ENCODE peak calls at places on chromosomes 5 and 9, in six cellular contexts. V, W, Q, P, C and J are unnamed samples.
A peak's percentile ranks its signal among the peaks of the same experiment; 100 is the strongest.

GRCh38 chr5:143372187-143372829 is 31.2 kb downstream of the NR3C1 start:
- DNase-seq in V (no peak), W (no peak), Q (peak; percentile 37), P (no peak), C (no peak), J (peak; percentile 57)

GRCh38 chr5:119275146-119275872 is 80.5 kb upstream of the TNFAIP8 start:
- DNase-seq in V (no peak), W (no peak), Q (no peak), P (peak; percentile 61), C (no peak), J (peak; percentile 52)

GRCh38 chr5:7039058-7039457 is 325.8 kb downstream of the TENT4A start:
- DNase-seq in V (no peak), W (no peak), Q (no peak), P (no peak), C (no peak), J (no peak)

GRCh38 chr5:36491860-36492259 is 114.5 kb upstream of the SLC1A3 start:
- DNase-seq in V (no peak), W (no peak), Q (no peak), P (no peak), C (no peak), J (peak; percentile 19)

GRCh38 chr9:21813575-21814473 is 11.4 kb downstream of the MTAP start:
- DNase-seq in V (peak; percentile 64), W (peak; percentile 85), Q (peak; percentile 93), P (peak; percentile 90), C (no peak), J (peak; percentile 88)

GRCh38 chr5:66285343-66285942 is 141.3 kb downstream of the SREK1 start:
- DNase-seq in V (no peak), W (no peak), Q (no peak), P (no peak), C (no peak), J (no peak)

GRCh38 chr5:3092664-3093063 is 341.2 kb upstream of the IRX2 start:
- DNase-seq in V (no peak), W (no peak), Q (no peak), P (no peak), C (no peak), J (no peak)

GRCh38 chr9:32360983-32361673 is 23.3 kb upstream of the ACO1 start:
- DNase-seq in V (no peak), W (no peak), Q (no peak), P (no peak), C (no peak), J (no peak)

GRCh38 chr5:122101636-122102285 is 23.7 kb upstream of the LOX start:
- DNase-seq in V (no peak), W (peak; percentile 48), Q (peak; percentile 87), P (peak; percentile 80), C (no peak), J (peak; percentile 78)

GRCh38 chr9:125106285-125106893 is 36.9 kb downstream of the SCAI start:
- DNase-seq in V (no peak), W (no peak), Q (peak; percentile 81), P (peak; percentile 60), C (no peak), J (peak; percentile 41)

GRCh38 chr5:151157426-151158286 is at the start of gene ANXA6:
- DNase-seq in V (no peak), W (no peak), Q (peak; percentile 78), P (peak; percentile 82), C (peak; percentile 84), J (peak; percentile 70)

GRCh38 chr9:134525070-134525815 is 116.4 kb upstream of the COL5A1 start:
- DNase-seq in V (no peak), W (no peak), Q (no peak), P (no peak), C (peak; percentile 11), J (no peak)

GRCh38 chr9:35834260-35835215 is 5.5 kb downstream of the TMEM8B start:
- DNase-seq in V (no peak), W (peak; percentile 30), Q (no peak), P (no peak), C (no peak), J (no peak)

GRCh38 chr9:110912701-110913291 is 125.5 kb downstream of the LPAR1 start:
- DNase-seq in V (no peak), W (no peak), Q (peak; percentile 83), P (no peak), C (no peak), J (peak; percentile 92)

GRCh38 chr5:172002840-172003512 is 3.5 kb downstream of the FBXW11 start:
- DNase-seq in V (no peak), W (no peak), Q (no peak), P (no peak), C (no peak), J (no peak)

GRCh38 chr5:40428129-40428528 is 251.6 kb upstream of the PTGER4 start:
- DNase-seq in V (no peak), W (no peak), Q (peak; percentile 90), P (peak; percentile 55), C (peak; percentile 31), J (peak; percentile 90)

GRCh38 chr9:129141066-129142041 is 30.1 kb downstream of the PTPA start:
- DNase-seq in V (no peak), W (peak; percentile 83), Q (peak; percentile 94), P (peak; percentile 96), C (peak; percentile 54), J (peak; percentile 96)

GRCh38 chr5:119367502-119368237 is 11.9 kb downstream of the TNFAIP8 start:
- DNase-seq in V (no peak), W (no peak), Q (no peak), P (peak; percentile 33), C (no peak), J (peak; percentile 58)

GRCh38 chr9:32603914-32604852 is 31.2 kb upstream of the NDUFB6 start:
- DNase-seq in V (no peak), W (peak; percentile 85), Q (peak; percentile 28), P (peak; percentile 53), C (no peak), J (peak; percentile 21)

GRCh38 chr5:125926172-125926571 is 497.0 kb upstream of the GRAMD2B start:
- DNase-seq in V (no peak), W (no peak), Q (no peak), P (no peak), C (no peak), J (no peak)

GRCh38 chr5:14464661-14465060 is 116.9 kb upstream of the OTULINL start:
- DNase-seq in V (no peak), W (no peak), Q (no peak), P (no peak), C (no peak), J (no peak)

GRCh38 chr5:33341316-33341715 is 99.4 kb upstream of the TARS1 start:
- DNase-seq in V (no peak), W (no peak), Q (no peak), P (no peak), C (no peak), J (no peak)

GRCh38 chr9:130890869-130891698 is 5.5 kb downstream of the QRFP start:
- DNase-seq in V (no peak), W (no peak), Q (no peak), P (no peak), C (no peak), J (no peak)

GRCh38 chr5:82275267-82275664 is 2.9 kb downstream of the RPS23 start:
- DNase-seq in V (no peak), W (no peak), Q (no peak), P (no peak), C (no peak), J (peak; percentile 15)

GRCh38 chr9:130201399-130201873 is 29.2 kb downstream of the NCS1 start:
- DNase-seq in V (no peak), W (no peak), Q (no peak), P (no peak), C (no peak), J (no peak)

GRCh38 chr5:5017827-5018559 is 122.1 kb upstream of the ADAMTS16 start:
- DNase-seq in V (no peak), W (no peak), Q (no peak), P (peak; percentile 84), C (no peak), J (peak; percentile 74)

GRCh38 chr5:146369691-146370090 is 31.1 kb downstream of the POU4F3 start:
- DNase-seq in V (no peak), W (no peak), Q (peak; percentile 65), P (peak; percentile 66), C (no peak), J (peak; percentile 60)

GRCh38 chr5:121366515-121366914 is 485.2 kb upstream of the FTMT start:
- DNase-seq in V (no peak), W (no peak), Q (peak; percentile 18), P (peak; percentile 45), C (no peak), J (peak; percentile 48)

GRCh38 chr5:173328896-173329369 is 719 bp upstream of the STC2 start:
- DNase-seq in V (no peak), W (no peak), Q (peak; percentile 64), P (peak; percentile 63), C (no peak), J (peak; percentile 62)
- H3K4me3 ChIP-seq in V (peak overlapping the region; percentile 92), W (no peak overlapping the region), Q (peak overlapping the region; percentile 75), P (peak overlapping the region; percentile 80), C (peak overlapping the region; percentile 47), J (peak overlapping the region; percentile 58)

DNA sequence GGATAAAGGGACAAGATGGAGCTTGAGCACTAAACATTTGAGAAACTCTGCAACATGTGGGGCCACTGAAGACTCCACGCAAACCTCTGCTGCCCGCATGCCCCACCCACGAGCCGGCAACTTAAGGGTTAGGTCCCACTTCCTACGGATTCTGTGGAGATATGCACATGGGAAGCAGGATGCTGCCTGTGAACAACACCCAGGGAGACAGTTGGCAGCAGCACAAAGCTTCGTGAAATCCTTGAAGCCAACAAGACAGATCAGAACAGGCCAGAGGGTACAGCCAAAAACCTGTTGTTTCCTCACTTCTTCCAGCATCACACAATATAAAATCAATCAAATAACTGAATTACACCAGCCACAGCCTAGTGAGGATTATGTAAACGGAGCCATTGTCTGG is 270.4 kb downstream of the ENC1 start:
- DNase-seq in V (no peak), W (no peak), Q (no peak), P (no peak), C (no peak), J (no peak)
- TF ChIP-seq CTCF in V (no peak), W (no peak), Q (no peak), P (no peak), C (no peak), J (no peak)

DNA sequence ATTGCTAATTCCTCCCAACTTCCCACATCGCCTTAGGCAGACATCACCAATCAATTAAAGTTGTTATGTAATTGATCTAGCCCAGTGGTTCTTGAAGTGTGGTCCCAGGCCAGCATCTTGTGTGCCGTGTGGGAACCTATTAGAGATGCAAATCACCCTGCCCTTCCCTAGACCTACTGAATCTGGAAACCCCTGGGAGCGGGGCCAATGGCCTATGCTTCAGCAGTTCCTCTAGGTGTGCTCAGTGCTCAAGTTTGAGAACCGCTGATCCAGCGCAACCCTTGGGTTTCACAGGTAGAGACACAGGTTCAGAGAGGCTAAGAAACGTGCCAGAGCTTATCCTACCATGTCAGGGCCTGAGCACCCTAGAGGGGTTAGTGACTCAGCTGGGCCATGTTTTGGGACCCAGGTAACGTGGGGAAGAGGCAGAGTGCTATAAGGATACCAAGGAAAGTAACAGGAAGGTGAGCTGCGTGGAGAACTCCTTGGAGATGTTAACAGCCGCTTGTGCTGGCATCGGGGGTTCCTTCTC is 4.4 kb downstream of the SLC34A1 start:
- DNase-seq in V (no peak), W (no peak), Q (no peak), P (no peak), C (no peak), J (no peak)
- H3K4me3 ChIP-seq in V (no peak overlapping the region), W (peak overlapping the region; percentile 22), Q (no peak overlapping the region), P (no peak overlapping the region), C (no peak overlapping the region), J (no peak overlapping the region)

GRCh38 chr5:164600166-164600715 is 1094.8 kb downstream of the MAT2B start:
- DNase-seq in V (no peak), W (no peak), Q (peak; percentile 2), P (peak; percentile 1), C (no peak), J (peak; percentile 76)

GRCh38 chr5:164600929-164601535 is 1095.6 kb downstream of the MAT2B start:
- DNase-seq in V (no peak), W (no peak), Q (no peak), P (no peak), C (no peak), J (no peak)

GRCh38 chr5:164597293-164597900 is 1092.0 kb downstream of the MAT2B start:
- DNase-seq in V (no peak), W (peak; percentile 14), Q (no peak), P (no peak), C (no peak), J (no peak)
- TF ChIP-seq CTCF in V (peak; percentile 43), W (peak; percentile 86), Q (no peak), P (peak; percentile 37), C (no peak), J (peak; percentile 31)